ENCODE peak calls at places on chromosomes 16 and 17, in ten cellular contexts. X is neuronal stem cell; K is left lung; W is MM.1S; A is heart right ventricle; S is CD4-positive, alpha-beta memory T cell; B is stomach; J is mesenchymal stem cell; Z is upper lobe of right lung; Y is fibroblast of lung. Q is an unnamed sample.

GRCh38 chr16:54462151-54462651 is 175.6 kb upstream of the IRX3 start:
- DNase-seq in X (no peak), K (no peak), W (no peak), A (no peak), S (no peak), B (no peak), J (no peak), Z (no peak), Y (peak; percentile 86), Q (no peak)

GRCh38 chr16:21235199-21235585 is 1.7 kb downstream of the ANKS4B start:
- DNase-seq in X (no peak), K (no peak), W (no peak), A (no peak), S (no peak), B (no peak), J (no peak), Z (no peak), Y (no peak), Q (no peak)

GRCh38 chr17:83084621-83085056 is 5.2 kb downstream of the METRNL start:
- DNase-seq in X (no peak), K (peak; percentile 91), W (no peak), A (no peak), S (no peak), B (peak; percentile 63), J (no peak), Z (peak; percentile 93), Y (no peak), Q (no peak)

GRCh38 chr17:45149037-45149668 is 878 bp downstream of the HEXIM1 start:
- DNase-seq in X (peak; percentile 86), K (peak; percentile 93), W (peak; percentile 76), A (peak; percentile 90), S (peak; percentile 65), B (peak; percentile 80), J (peak; percentile 91), Z (peak; percentile 93), Y (peak; percentile 74), Q (peak; percentile 89)

GRCh38 chr16:65908568-65908967 is 457.9 kb upstream of the CDH5 start:
- DNase-seq in X (peak; percentile 80), K (no peak), W (no peak), A (no peak), S (no peak), B (no peak), J (no peak), Z (no peak), Y (no peak), Q (no peak)

GRCh38 chr17:30363715-30364202 is 15.0 kb upstream of the CPD start:
- DNase-seq in X (no peak), K (no peak), W (peak; percentile 72), A (no peak), S (peak; percentile 83), B (peak; percentile 51), J (peak; percentile 61), Z (peak; percentile 70), Y (peak; percentile 81), Q (no peak)

GRCh38 chr17:72296456-72296855 is 175.6 kb downstream of the SOX9 start:
- DNase-seq in X (no peak), K (no peak), W (no peak), A (no peak), S (no peak), B (no peak), J (peak; percentile 9), Z (no peak), Y (no peak), Q (no peak)

GRCh38 chr17:76458580-76459490 is 5.9 kb upstream of the UBE2O start:
- DNase-seq in X (no peak), K (no peak), W (peak; percentile 54), A (peak; percentile 48), S (no peak), B (peak; percentile 70), J (peak; percentile 66), Z (peak; percentile 77), Y (peak; percentile 37), Q (no peak)

GRCh38 chr16:57479422-57480126 is 6.7 kb downstream of the DOK4 start:
- DNase-seq in X (no peak), K (no peak), W (no peak), A (peak; percentile 73), S (no peak), B (peak; percentile 66), J (peak; percentile 67), Z (no peak), Y (peak; percentile 74), Q (peak; percentile 61)

GRCh38 chr16:85370543-85370880 is 242.6 kb upstream of the GSE1 start:
- DNase-seq in X (no peak), K (no peak), W (no peak), A (no peak), S (no peak), B (no peak), J (no peak), Z (no peak), Y (no peak), Q (no peak)

GRCh38 chr16:85369741-85370528 is 243.2 kb upstream of the GSE1 start:
- DNase-seq in X (peak; percentile 43), K (peak; percentile 81), W (peak; percentile 24), A (peak; percentile 32), S (peak; percentile 14), B (peak; percentile 73), J (peak; percentile 71), Z (peak; percentile 82), Y (no peak), Q (peak; percentile 53)

GRCh38 chr16:85372627-85373372 is 240.3 kb upstream of the GSE1 start:
- DNase-seq in X (no peak), K (no peak), W (no peak), A (no peak), S (no peak), B (peak; percentile 61), J (peak; percentile 93), Z (no peak), Y (peak; percentile 84), Q (no peak)

GRCh38 chr16:85371948-85372347 is 241.2 kb upstream of the GSE1 start:
- DNase-seq in X (no peak), K (no peak), W (no peak), A (no peak), S (no peak), B (no peak), J (no peak), Z (no peak), Y (no peak), Q (no peak)

GRCh38 chr16:85370881-85371651 is 242.1 kb upstream of the GSE1 start:
- DNase-seq in X (no peak), K (peak; percentile 87), W (no peak), A (no peak), S (no peak), B (peak; percentile 88), J (peak; percentile 67), Z (peak; percentile 85), Y (peak; percentile 42), Q (no peak)
- H3K27me3 ChIP-seq in X (peaks cover 1% of the 10 kb centered on the region), K (no peaks in the 10 kb centered on the region), W (peaks cover 43% of the 10 kb centered on the region), A (no peaks in the 10 kb centered on the region), S (no peaks in the 10 kb centered on the region), B (no peaks in the 10 kb centered on the region), J (no peaks in the 10 kb centered on the region), Z (no peaks in the 10 kb centered on the region), Y (no peaks in the 10 kb centered on the region), Q (no peaks in the 10 kb centered on the region)

GRCh38 chr17:21677126-21677910 is 15.0 kb upstream of the KCNJ18 start:
- DNase-seq in X (no peak), K (peak; percentile 68), W (no peak), A (no peak), S (no peak), B (no peak), J (no peak), Z (no peak), Y (no peak), Q (no peak)
- H3K9me3 ChIP-seq in X (peaks cover 26% of the 10 kb centered on the region), K (no peaks in the 10 kb centered on the region), W (no peaks in the 10 kb centered on the region), A (no peaks in the 10 kb centered on the region), S (no peaks in the 10 kb centered on the region), B (peaks cover 9% of the 10 kb centered on the region), J (no peaks in the 10 kb centered on the region), Z (no peaks in the 10 kb centered on the region), Y (no peaks in the 10 kb centered on the region), Q (no peaks in the 10 kb centered on the region)

GRCh38 chr17:78492116-78492799 is 84.9 kb downstream of the DNAH17 start:
- DNase-seq in X (no peak), K (peak; percentile 58), W (no peak), A (no peak), S (no peak), B (no peak), J (no peak), Z (no peak), Y (no peak), Q (no peak)
- H3K27me3 ChIP-seq in X (no peaks in the 10 kb centered on the region), K (no peaks in the 10 kb centered on the region), W (peaks cover 74% of the 10 kb centered on the region), A (no peaks in the 10 kb centered on the region), S (no peaks in the 10 kb centered on the region), B (no peaks in the 10 kb centered on the region), J (no peaks in the 10 kb centered on the region), Z (no peaks in the 10 kb centered on the region), Y (no peaks in the 10 kb centered on the region), Q (no peaks in the 10 kb centered on the region)

GRCh38 chr16:35906440-35906839 is 2447.0 kb downstream of the TP53TG3F start:
- DNase-seq in X (no peak), K (no peak), W (no peak), A (no peak), S (no peak), B (no peak), J (no peak), Z (no peak), Y (no peak), Q (no peak)

GRCh38 chr16:35910409-35910808 is 2451.0 kb downstream of the TP53TG3F start:
- DNase-seq in X (no peak), K (no peak), W (no peak), A (no peak), S (no peak), B (no peak), J (no peak), Z (no peak), Y (no peak), Q (no peak)

GRCh38 chr16:35908942-35909341 is 2449.5 kb downstream of the TP53TG3F start:
- DNase-seq in X (no peak), K (no peak), W (no peak), A (no peak), S (no peak), B (no peak), J (no peak), Z (no peak), Y (no peak), Q (no peak)

GRCh38 chr16:35909351-35909954 is 2450.0 kb downstream of the TP53TG3F start:
- DNase-seq in X (no peak), K (no peak), W (no peak), A (no peak), S (no peak), B (no peak), J (no peak), Z (no peak), Y (no peak), Q (no peak)

GRCh38 chr16:35908152-35908551 is 2448.7 kb downstream of the TP53TG3F start:
- DNase-seq in X (no peak), K (no peak), W (no peak), A (no peak), S (no peak), B (no peak), J (no peak), Z (no peak), Y (no peak), Q (no peak)
- H3K9me3 ChIP-seq in X (peaks cover 64% of the 10 kb centered on the region), K (no peaks in the 10 kb centered on the region), W (no peaks in the 10 kb centered on the region), A (no peaks in the 10 kb centered on the region), S (peaks cover 2% of the 10 kb centered on the region), B (peaks cover 10% of the 10 kb centered on the region), J (peaks cover 26% of the 10 kb centered on the region), Z (no peaks in the 10 kb centered on the region), Y (no peaks in the 10 kb centered on the region), Q (no peaks in the 10 kb centered on the region)